ENCODE peak calls at places on chromosomes 2 and 18, in five cellular contexts. C is tibial nerve, V is adrenal gland, U is AG04449, B is pancreas. N is an unnamed sample.

GRCh38 chr2:168780671-168781071 is 21.8 kb upstream of the NOSTRIN start:
- DNase-seq in C (no peak), V (peak), U (no peak), B (no peak), N (no peak)

GRCh38 chr18:49476664-49477411 is 10.2 kb downstream of the C18orf32 start:
- DNase-seq in C (no peak), V (peak), U (peak), B (no peak), N (peak)

GRCh38 chr2:96957299-96957698 is 29.1 kb downstream of the FAM178B start:
- DNase-seq in C (no peak), V (no peak), U (no peak), B (no peak), N (no peak)

GRCh38 chr2:102147935-102148334 is 5.4 kb downstream of the IL1R1 start:
- DNase-seq in C (no peak), V (no peak), U (no peak), B (no peak), N (peak)

GRCh38 chr2:215361211-215361875 is 49.5 kb downstream of the ATIC start:
- DNase-seq in C (no peak), V (no peak), U (no peak), B (no peak), N (no peak)

GRCh38 chr2:248724-249123 is 15.1 kb downstream of the SH3YL1 start:
- DNase-seq in C (no peak), V (no peak), U (no peak), B (no peak), N (no peak)

GRCh38 chr18:23994361-23994902 is 20.1 kb upstream of the TTC39C start:
- DNase-seq in C (no peak), V (peak), U (peak), B (no peak), N (peak)

GRCh38 chr2:32805104-32806095 is 141.4 kb upstream of the LTBP1 start:
- DNase-seq in C (no peak), V (no peak), U (no peak), B (no peak), N (no peak)

GRCh38 chr2:219434718-219435525 is at the start of gene SPEG:
- DNase-seq in C (no peak), V (no peak), U (no peak), B (no peak), N (no peak)

GRCh38 chr18:34330308-34330707 is 105.6 kb upstream of the NOL4 start:
- DNase-seq in C (no peak), V (no peak), U (no peak), B (no peak), N (no peak)

GRCh38 chr2:188978291-188979081 is 4.3 kb downstream of the COL3A1 start:
- DNase-seq in C (no peak), V (no peak), U (no peak), B (no peak), N (peak)

GRCh38 chr2:174902491-174903242 is 102.5 kb downstream of the CHN1 start:
- DNase-seq in C (no peak), V (no peak), U (no peak), B (no peak), N (no peak)

GRCh38 chr2:152542995-152543481 is 174.2 kb downstream of the PRPF40A start:
- DNase-seq in C (no peak), V (peak), U (peak), B (no peak), N (peak)

GRCh38 chr2:191688934-191689695 is 11.2 kb downstream of the NABP1 start:
- DNase-seq in C (no peak), V (no peak), U (no peak), B (no peak), N (peak)

GRCh38 chr18:9321017-9321452 is 13.5 kb upstream of the TWSG1 start:
- DNase-seq in C (no peak), V (no peak), U (no peak), B (no peak), N (no peak)

GRCh38 chr18:6059551-6059950 is 164.2 kb upstream of the TMEM200C start:
- DNase-seq in C (no peak), V (no peak), U (no peak), B (no peak), N (no peak)

GRCh38 chr18:54775686-54776085 is 52.6 kb upstream of the RAB27B start:
- DNase-seq in C (no peak), V (no peak), U (no peak), B (no peak), N (peak)

GRCh38 chr2:190815223-190815622 is 65.4 kb upstream of the GLS start:
- DNase-seq in C (no peak), V (no peak), U (no peak), B (no peak), N (no peak)

GRCh38 chr2:36733215-36733614 is 36.7 kb downstream of the VIT start:
- DNase-seq in C (peak), V (no peak), U (no peak), B (no peak), N (no peak)

GRCh38 chr2:203804070-203804469 is 63.5 kb upstream of the CTLA4 start:
- DNase-seq in C (no peak), V (peak), U (peak), B (no peak), N (peak)

GRCh38 chr2:100571668-100572067 is 8.9 kb downstream of the PDCL3 start:
- DNase-seq in C (no peak), V (no peak), U (no peak), B (no peak), N (no peak)

GRCh38 chr2:121254748-121255147 is 30.3 kb downstream of the TFCP2L1 start:
- DNase-seq in C (no peak), V (no peak), U (no peak), B (no peak), N (no peak)

GRCh38 chr2:71613566-71613952 is 160.2 kb downstream of the DYSF start:
- DNase-seq in C (no peak), V (peak), U (no peak), B (no peak), N (no peak)

GRCh38 chr2:113181491-113182051 is 7.8 kb downstream of the PSD4 start:
- DNase-seq in C (no peak), V (peak), U (no peak), B (no peak), N (no peak)

GRCh38 chr2:150681120-150681796 is 193.8 kb upstream of the RND3 start:
- DNase-seq in C (no peak), V (peak), U (peak), B (no peak), N (no peak)

GRCh38 chr2:149741646-149742045 is 154.1 kb upstream of the MMADHC start:
- DNase-seq in C (no peak), V (no peak), U (peak), B (no peak), N (peak)

GRCh38 chr2:154694881-154695280 is 3.6 kb upstream of the KCNJ3 start:
- DNase-seq in C (no peak), V (no peak), U (no peak), B (no peak), N (no peak)

GRCh38 chr18:57803119-57803969 is at the start of gene ATP8B1:
- DNase-seq in C (no peak), V (peak), U (no peak), B (peak), N (peak)

GRCh38 chr18:42675810-42676209 is 439.7 kb downstream of the RIT2 start:
- DNase-seq in C (no peak), V (no peak), U (no peak), B (no peak), N (no peak)

GRCh38 chr2:32591669-32592463 is 36.0 kb upstream of the TTC27 start:
- DNase-seq in C (no peak), V (no peak), U (no peak), B (no peak), N (no peak)

GRCh38 chr2:37526323-37526722 is 145.1 kb downstream of the CDC42EP3 start:
- DNase-seq in C (no peak), V (no peak), U (no peak), B (no peak), N (no peak)

GRCh38 chr18:31203794-31204148 is 41.1 kb upstream of the DSC1 start:
- DNase-seq in C (no peak), V (no peak), U (no peak), B (no peak), N (no peak)

GRCh38 chr2:20473128-20473527 is 26.3 kb downstream of the RHOB start:
- DNase-seq in C (no peak), V (peak), U (no peak), B (no peak), N (no peak)

GRCh38 chr2:43049836-43050796 is 176.3 kb downstream of the ZFP36L2 start:
- DNase-seq in C (no peak), V (no peak), U (no peak), B (peak), N (no peak)

DNA sequence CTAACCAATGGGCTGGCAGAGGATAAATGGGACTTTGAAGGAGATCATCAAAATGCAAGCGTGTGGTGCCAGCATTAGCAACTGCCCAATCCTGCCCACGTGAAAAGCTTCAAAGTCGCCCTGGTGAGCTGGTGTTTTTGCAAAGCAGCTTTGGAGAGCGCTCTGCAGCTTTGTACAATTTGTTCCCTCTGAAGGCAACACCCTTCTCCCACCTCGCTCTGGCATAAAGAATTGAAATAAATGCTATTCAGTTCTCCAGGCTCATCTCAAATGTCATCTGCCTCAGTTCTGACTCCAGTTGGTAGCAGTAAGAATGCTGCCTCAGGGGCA is 3.5 kb downstream of the COPS9 start:
- DNase-seq in C (no peak), V (no peak), U (no peak), B (no peak), N (no peak)
- TF ChIP-seq CTCF in C (no peak), V (no peak), U (no peak), B (no peak), N (no peak)

DNA sequence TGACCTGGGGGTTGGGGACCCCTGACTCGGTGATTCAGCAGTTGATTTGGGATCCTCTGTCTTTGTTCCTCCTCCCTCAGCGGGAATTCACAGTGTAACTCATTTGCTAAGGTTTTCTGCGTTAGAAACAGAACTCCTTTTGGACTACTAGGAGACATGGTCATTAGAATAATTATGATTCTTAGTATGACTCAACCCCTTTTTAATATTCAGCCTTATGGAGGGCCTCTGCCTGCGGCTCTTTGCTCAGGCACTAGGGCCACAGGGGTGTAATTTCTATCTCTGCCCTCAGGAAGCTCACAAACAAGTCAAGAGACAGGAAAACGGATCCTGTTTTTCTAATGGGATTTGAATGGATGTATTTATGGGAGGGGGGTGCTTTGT is 117.4 kb downstream of the SPTBN1 start:
- DNase-seq in C (no peak), V (no peak), U (no peak), B (no peak), N (no peak)
- H3K4me3 ChIP-seq in C (no peak), V (no peak), U (no peak), B (no peak), N (no peak)

DNA sequence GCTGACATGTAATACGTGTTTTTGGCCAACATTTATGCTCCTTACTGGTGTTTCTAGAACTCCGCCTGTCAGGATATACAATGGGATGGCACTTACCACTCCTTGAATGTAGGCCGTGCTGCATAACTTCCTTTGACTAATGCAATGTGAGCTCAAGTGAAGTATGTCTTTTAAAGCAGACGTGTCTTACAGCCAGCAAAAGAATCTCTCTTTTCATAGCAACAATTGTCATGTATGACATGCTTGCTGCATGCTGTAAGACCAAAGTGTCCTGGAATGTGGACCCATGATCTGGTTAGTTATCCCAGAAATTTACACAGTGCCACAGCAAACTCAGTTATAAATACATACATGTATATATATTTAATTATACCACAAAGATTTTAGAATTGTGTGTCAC is 1202.7 kb upstream of the PIK3C3 start:
- DNase-seq in C (no peak), V (no peak), U (no peak), B (no peak), N (no peak)
- TF ChIP-seq CTCF in C (no peak), V (no peak), U (no peak), B (no peak), N (no peak)

DNA sequence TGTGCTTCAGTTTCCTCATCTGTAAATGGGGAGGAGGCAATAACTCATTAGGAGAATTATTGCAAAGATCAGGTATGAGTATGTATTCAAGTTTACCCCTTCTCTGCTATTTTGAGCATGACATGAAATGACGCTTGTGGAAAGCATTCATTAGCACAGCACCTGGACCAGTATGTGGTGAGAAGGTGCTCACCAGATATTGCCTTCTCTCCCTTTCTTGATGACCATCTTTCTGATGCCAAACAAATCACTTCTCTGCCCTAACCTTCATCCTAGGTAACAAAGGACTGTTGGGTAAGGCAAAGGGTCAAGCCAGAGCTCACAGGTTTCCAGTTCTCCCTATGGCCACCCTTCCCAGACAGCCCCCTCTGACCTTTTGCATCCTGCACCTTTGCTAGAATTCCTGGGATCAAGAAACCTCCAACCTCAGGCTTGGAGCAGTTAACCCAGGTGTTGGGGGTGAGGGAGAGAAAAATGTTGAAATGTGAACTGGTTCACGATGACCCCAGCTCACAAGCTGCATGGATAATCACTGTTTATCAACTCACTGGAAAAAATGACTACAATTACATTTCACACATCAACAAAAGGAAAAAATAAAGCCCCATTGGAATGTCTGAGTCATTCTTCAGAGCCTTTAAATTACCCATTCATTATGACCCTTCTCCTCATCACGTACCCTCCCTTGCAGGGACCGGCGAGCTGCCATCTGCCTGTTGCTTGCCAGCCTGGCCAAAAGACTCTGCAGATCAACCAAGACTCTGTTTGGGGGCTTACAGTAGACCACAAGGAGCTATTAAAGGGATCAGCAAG is 41.6 kb downstream of the LBH start:
- DNase-seq in C (no peak), V (no peak), U (no peak), B (no peak), N (peak)
- H3K4me3 ChIP-seq in C (no peak), V (no peak), U (no peak), B (no peak), N (no peak)